ENCODE peak calls at places on chromosome 17, in five cellular contexts. V is A549, Q is HCT116, J is H1, L is IMR-90. F is an unnamed sample.

GRCh38 chr17:57523926-57524634 is 221.0 kb downstream of the CCDC182 start:
- DNase-seq in V (peak), J (no peak), L (peak), Q (peak), F (no peak)

GRCh38 chr17:80083136-80083661 is 18.2 kb upstream of the GAA start:
- DNase-seq in J (no peak), V (no peak), Q (no peak), L (no peak), F (no peak)

GRCh38 chr17:17929655-17930380 is 42.4 kb downstream of the TOM1L2 start:
- DNase-seq in L (peak), Q (no peak), V (no peak), J (no peak), F (no peak)

GRCh38 chr17:78360371-78361226 is 722 bp upstream of the SOCS3 start:
- DNase-seq in V (peak), L (peak), Q (peak), J (peak), F (peak)

GRCh38 chr17:47676510-47676909 is 17.5 kb upstream of the TBKBP1 start:
- DNase-seq in Q (no peak), J (no peak), L (no peak), V (no peak), F (no peak)

GRCh38 chr17:3893003-3893719 is at the start of gene CAMKK1:
- DNase-seq in L (peak), Q (peak), J (peak), V (peak), F (peak)

GRCh38 chr17:41885733-41886132 is 20.5 kb upstream of the KLHL11 start:
- DNase-seq in L (no peak), J (no peak), V (peak), Q (no peak), F (no peak)

GRCh38 chr17:17494499-17495447 is 1.4 kb downstream of the RASD1 start:
- DNase-seq in J (peak), V (no peak), Q (no peak), L (peak), F (no peak)

GRCh38 chr17:7929158-7930029 is at the start of gene KCNAB3:
- DNase-seq in J (peak), Q (no peak), L (peak), V (peak), F (no peak)

GRCh38 chr17:73390221-73390620 is 78.4 kb upstream of the CDC42EP4 start:
- DNase-seq in V (no peak), Q (no peak), L (no peak), J (no peak), F (no peak)

GRCh38 chr17:50163846-50164696 is 1.7 kb upstream of the SGCA start:
- DNase-seq in L (no peak), J (no peak), Q (no peak), V (no peak), F (no peak)

GRCh38 chr17:31310260-31310659 is 3.6 kb downstream of the EVI2B start:
- DNase-seq in J (no peak), Q (no peak), L (no peak), V (no peak), F (no peak)

GRCh38 chr17:78739331-78739853 is 42.7 kb downstream of the CYTH1 start:
- DNase-seq in J (no peak), Q (no peak), V (no peak), L (no peak), F (no peak)

GRCh38 chr17:80036715-80037477 is 454 bp downstream of the CCDC40 start:
- DNase-seq in V (peak), Q (no peak), L (no peak), J (peak), F (peak)

GRCh38 chr17:42133461-42134041 is 10.9 kb downstream of the HSPB9 start:
- DNase-seq in V (no peak), L (no peak), J (no peak), Q (no peak), F (no peak)

GRCh38 chr17:68533887-68534700 is 21.9 kb downstream of the PRKAR1A start:
- DNase-seq in J (no peak), Q (no peak), L (peak), V (no peak), F (no peak)

GRCh38 chr17:19014628-19015215 is 10.2 kb upstream of the FAM83G start:
- DNase-seq in V (no peak), Q (no peak), J (no peak), L (no peak), F (no peak)

GRCh38 chr17:50778471-50778870 is 11.2 kb upstream of the ANKRD40CL start:
- DNase-seq in V (no peak), L (no peak), Q (no peak), J (no peak), F (no peak)

GRCh38 chr17:16920628-16921020 is 51.3 kb downstream of the TNFRSF13B start:
- DNase-seq in L (no peak), V (no peak), J (no peak), Q (no peak), F (no peak)

GRCh38 chr17:16926591-16927451 is 45.1 kb downstream of the TNFRSF13B start:
- DNase-seq in J (no peak), Q (no peak), V (no peak), L (no peak), F (no peak)

GRCh38 chr17:77326636-77327035 is 185.9 kb downstream of the SEC14L1 start:
- DNase-seq in J (no peak), V (no peak), Q (no peak), L (no peak), F (no peak)

GRCh38 chr17:68375566-68375965 is 81.7 kb downstream of the WIPI1 start:
- DNase-seq in Q (no peak), V (no peak), J (no peak), L (no peak), F (no peak)

GRCh38 chr17:28908640-28909098 is 5.8 kb upstream of the DHRS13 start:
- DNase-seq in L (peak), Q (no peak), V (no peak), J (no peak), F (peak)

GRCh38 chr17:28473542-28473941 is at the start of gene SLC13A2:
- DNase-seq in Q (no peak), J (no peak), L (no peak), V (no peak), F (no peak)

GRCh38 chr17:74862108-74862901 is 2.6 kb upstream of the GRIN2C start:
- DNase-seq in Q (no peak), J (peak), L (peak), V (peak), F (peak)

GRCh38 chr17:40483679-40484078 is 17.7 kb downstream of the TNS4 start:
- DNase-seq in L (no peak), Q (no peak), V (no peak), J (no peak), F (no peak)

GRCh38 chr17:67063146-67063545 is 18.8 kb downstream of the CACNG1 start:
- DNase-seq in L (peak), J (peak), V (no peak), Q (no peak), F (no peak)

GRCh38 chr17:41535764-41536481 is 7.8 kb upstream of the KRT19 start:
- DNase-seq in V (no peak), J (no peak), Q (no peak), L (no peak), F (no peak)

GRCh38 chr17:2138318-2138717 is 83.4 kb downstream of the HIC1 start:
- DNase-seq in L (no peak), J (no peak), V (no peak), Q (no peak), F (no peak)
- TF ChIP-seq POLR2A in L (no peak), J (no peak), V (no peak), Q (no peak), F (no peak)

DNA sequence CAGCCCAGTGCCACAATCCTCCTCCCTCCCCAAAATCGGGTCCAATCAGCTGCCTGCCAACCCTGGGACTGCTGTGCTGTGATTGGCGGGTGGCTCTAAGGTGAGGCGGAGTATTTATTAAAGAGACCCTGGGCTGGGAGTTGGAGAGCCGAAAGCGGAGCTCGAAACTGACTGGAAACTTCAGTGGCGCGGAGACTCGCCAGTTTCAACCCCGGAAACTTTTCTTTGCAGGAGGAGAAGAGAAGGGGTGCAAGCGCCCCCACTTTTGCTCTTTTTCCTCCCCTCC is at the start of gene SOX9:
- DNase-seq in V (peak), Q (peak), J (peak), L (peak), F (peak)
- TF ChIP-seq CEBPB in V (no peak), Q (no peak), J (no peak), L (no peak), F (no peak)

DNA sequence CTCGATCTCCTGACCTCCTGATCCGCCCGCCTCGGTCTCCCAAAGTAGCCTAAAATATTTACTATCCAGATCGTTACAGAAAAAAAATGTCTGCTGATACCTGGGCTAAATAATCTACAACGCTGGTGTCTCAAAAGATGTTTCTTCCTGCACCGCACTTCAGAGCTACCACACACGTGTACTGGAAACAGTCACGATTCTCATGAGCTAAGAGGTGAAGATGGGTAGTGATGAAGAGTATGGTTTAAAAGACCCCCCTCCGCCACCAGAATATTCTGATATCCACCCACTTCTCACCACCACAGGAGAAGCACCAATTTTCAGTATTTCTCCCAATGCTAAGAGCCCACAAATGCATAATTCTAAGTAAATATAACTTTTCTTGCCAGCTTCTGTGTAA is 50.2 kb downstream of the SMG6 start:
- DNase-seq in Q (no peak), L (no peak), V (no peak), J (no peak), F (no peak)
- TF ChIP-seq POLR2A in Q (no peak), L (no peak), V (no peak), J (no peak), F (no peak)

DNA sequence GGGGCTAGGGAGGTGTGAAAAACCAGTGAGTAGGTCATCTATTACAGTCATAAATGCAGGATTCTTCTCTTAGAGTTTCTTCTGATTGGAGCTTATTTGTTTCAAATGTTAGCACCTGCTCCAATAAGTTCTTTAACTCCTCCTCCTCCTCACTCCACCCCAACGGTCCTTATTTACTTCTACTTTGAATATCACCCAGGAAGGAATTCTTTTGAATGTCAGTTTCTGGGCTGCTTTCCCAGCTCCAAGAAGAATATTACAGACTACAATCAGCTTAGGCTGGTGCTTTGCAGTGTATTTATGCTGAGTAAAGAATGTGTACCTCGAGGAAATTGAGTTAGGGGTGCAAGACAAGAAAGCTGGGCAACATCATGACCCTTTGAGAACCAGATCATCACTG is 30.8 kb downstream of the MAP3K3 start:
- DNase-seq in Q (no peak), V (no peak), J (no peak), L (no peak), F (no peak)
- TF ChIP-seq CEBPB in Q (no peak), V (no peak), J (no peak), L (no peak), F (no peak)